ENCODE peak calls at places on chromosomes 13 and 19, in ten cellular contexts. L is mucosa of descending colon; Y is SJSA1; K is Peyer's patch; G is NCI-H1105 treated with DMSO at 0.1 percent for 48 hours; B is tibial nerve; A is mesenteric fat pad; F is left cardiac atrium; M is stimulated activated CD4-positive, alpha-beta T cell treated with anti-CD3 and anti-CD28 coated beads, TNF-alpha, amount 100 ng/mL, for 1 hour; H is activated CD4-positive, CD25-positive, alpha-beta regulatory T cell. R is an unnamed sample.

GRCh38 chr19:52343548-52343947 is 7.5 kb downstream of the ZNF610 start:
- DNase-seq in A (no peak), H (peak), F (peak), Y (no peak), B (no peak), K (no peak), G (peak), M (no peak), L (no peak), R (peak)

GRCh38 chr19:44548736-44549135 is 19.3 kb upstream of the CEACAM20 start:
- DNase-seq in B (no peak), Y (peak), F (no peak), M (no peak), A (no peak), K (no peak), H (no peak), G (no peak), L (no peak), R (no peak)

GRCh38 chr13:93726173-93727019 is 499.8 kb downstream of the GPC6 start:
- DNase-seq in L (no peak), A (no peak), F (no peak), M (no peak), Y (no peak), H (no peak), B (no peak), G (no peak), K (no peak), R (no peak)

GRCh38 chr19:49889687-49890348 is 6.9 kb downstream of the IL4I1 start:
- DNase-seq in Y (no peak), K (peak), A (peak), M (peak), F (peak), L (peak), G (peak), B (peak), H (peak), R (peak)

GRCh38 chr13:44249439-44249838 is 124.2 kb upstream of the SERP2 start:
- DNase-seq in K (no peak), F (no peak), H (no peak), B (peak), M (no peak), G (no peak), L (no peak), A (no peak), Y (peak), R (no peak)

GRCh38 chr19:42220751-42221097 is 612 bp downstream of the ZNF526 start:
- DNase-seq in G (no peak), K (no peak), A (no peak), B (no peak), F (no peak), H (no peak), Y (no peak), M (no peak), L (no peak), R (no peak)

GRCh38 chr13:93226623-93227279 is at the start of gene GPC6:
- DNase-seq in H (no peak), Y (peak), L (no peak), F (peak), A (no peak), B (peak), G (peak), K (no peak), M (no peak), R (no peak)

GRCh38 chr19:45446944-45447343 is 20.9 kb upstream of the FOSB start:
- DNase-seq in K (no peak), A (no peak), B (no peak), L (no peak), Y (no peak), H (no peak), F (no peak), G (no peak), M (no peak), R (no peak)

GRCh38 chr13:52845766-52846566 is 2.5 kb downstream of the PCDH8 start:
- DNase-seq in G (no peak), M (no peak), L (peak), K (peak), H (no peak), B (no peak), Y (no peak), A (no peak), F (peak), R (no peak)

GRCh38 chr13:23671902-23672301 is 101.7 kb downstream of the TNFRSF19 start:
- DNase-seq in B (no peak), F (no peak), L (no peak), Y (no peak), H (no peak), G (no peak), M (no peak), A (no peak), K (no peak), R (no peak)

GRCh38 chr13:107518292-107518691 is 697.0 kb downstream of the LIG4 start:
- DNase-seq in H (no peak), G (no peak), M (no peak), A (no peak), Y (no peak), K (no peak), B (no peak), F (no peak), L (no peak), R (no peak)

GRCh38 chr19:1130801-1131717 is 27.3 kb downstream of the GPX4 start:
- DNase-seq in F (peak), G (no peak), B (no peak), Y (no peak), K (no peak), M (no peak), L (peak), A (no peak), H (peak), R (no peak)

GRCh38 chr13:97344250-97345175 is 89.5 kb upstream of the RAP2A start:
- DNase-seq in L (no peak), F (peak), M (no peak), K (no peak), Y (no peak), A (no peak), G (peak), H (no peak), B (peak), R (peak)

GRCh38 chr13:48273346-48273745 is 30.2 kb upstream of the RB1 start:
- DNase-seq in A (no peak), K (no peak), B (no peak), M (no peak), H (no peak), L (no peak), G (no peak), F (no peak), Y (no peak), R (no peak)

GRCh38 chr19:11094520-11094894 is 5.2 kb downstream of the LDLR start:
- DNase-seq in F (no peak), B (no peak), M (no peak), A (no peak), Y (no peak), K (no peak), G (no peak), L (no peak), H (no peak), R (no peak)

R was measured in cerebellum.